ENCODE peak calls at places on chromosomes 12 and 14, in nine cellular contexts. J, C, B, N, Q, W, P, T and X are unnamed samples.

GRCh38 chr14:94971750-94972149 is 185.6 kb downstream of the DICER1 start:
- DNase-seq in C (no peak), J (no peak), Q (no peak), W (no peak), B (peak), T (no peak), P (peak), N (no peak), X (peak)

GRCh38 chr12:107242189-107242588 is 148.8 kb upstream of the CRY1 start:
- DNase-seq in T (no peak), W (no peak), B (no peak), Q (no peak), C (no peak), N (no peak), P (no peak), J (no peak), X (no peak)

GRCh38 chr14:52551696-52552062 is 626 bp downstream of the TXNDC16 start:
- DNase-seq in T (peak), C (peak), Q (no peak), N (no peak), W (no peak), B (no peak), J (peak), P (no peak), X (no peak)

GRCh38 chr12:103676863-103677262 is 89.8 kb downstream of the STAB2 start:
- DNase-seq in B (no peak), Q (no peak), P (no peak), N (no peak), J (no peak), W (no peak), T (no peak), C (no peak), X (no peak)

GRCh38 chr14:95575820-95576473 is 41.1 kb downstream of the GLRX5 start:
- DNase-seq in P (no peak), T (no peak), N (no peak), B (no peak), W (no peak), Q (no peak), C (no peak), J (no peak), X (no peak)

GRCh38 chr14:74579447-74580274 is 32.4 kb downstream of the LTBP2 start:
- DNase-seq in C (peak), B (no peak), N (peak), W (no peak), T (peak), P (no peak), J (no peak), Q (no peak), X (no peak)

GRCh38 chr12:118058881-118059644 is 1.9 kb downstream of the WSB2 start:
- DNase-seq in W (no peak), P (no peak), C (no peak), N (no peak), B (no peak), T (peak), J (no peak), Q (no peak), X (no peak)

GRCh38 chr12:120999191-121000120 is 16.8 kb downstream of the C12orf43 start:
- DNase-seq in C (no peak), Q (no peak), B (peak), J (no peak), W (no peak), T (peak), N (no peak), P (no peak), X (no peak)

GRCh38 chr12:123056053-123056452 is 75.6 kb downstream of the ARL6IP4 start:
- DNase-seq in N (no peak), J (no peak), B (no peak), W (no peak), T (no peak), Q (no peak), P (no peak), C (no peak), X (no peak)